ENCODE peak calls at places on chromosomes 4 and X, in ten cellular contexts. One of them, this sample, is unnamed.
A peak's percentile ranks its signal among the peaks of the same experiment; 100 is the strongest.

GRCh38 chr4:188032170-188032569 is 36.6 kb downstream of the ZFP42 start:
- DNase-seq in stomach: no peak
- DNase-seq in transverse colon: no peak
- DNase-seq in lower leg skin: no peak
- DNase-seq in suprapubic skin: no peak
- DNase-seq in right lobe of liver: no peak
- DNase-seq in ovary: no peak
- DNase-seq in Peyer's patch: no peak
- DNase-seq in vagina: no peak
- DNase-seq in heart left ventricle: no peak
- DNase-seq in this sample: no peak

GRCh38 chrX:4240541-4241194 is 527.2 kb upstream of the PRKX start:
- DNase-seq in lower leg skin: no peak
- DNase-seq in transverse colon: no peak
- DNase-seq in right lobe of liver: no peak
- DNase-seq in ovary: no peak
- DNase-seq in vagina: no peak
- DNase-seq in heart left ventricle: no peak
- DNase-seq in suprapubic skin: no peak
- DNase-seq in stomach: no peak
- DNase-seq in Peyer's patch: no peak
- DNase-seq in this sample: no peak

GRCh38 chr4:55358668-55359067 is 12.6 kb downstream of the SRD5A3 start:
- DNase-seq in lower leg skin: no peak
- DNase-seq in Peyer's patch: no peak
- DNase-seq in suprapubic skin: no peak
- DNase-seq in stomach: no peak
- DNase-seq in transverse colon: no peak
- DNase-seq in right lobe of liver: no peak
- DNase-seq in ovary: no peak
- DNase-seq in heart left ventricle: no peak
- DNase-seq in vagina: peak; percentile 83
- DNase-seq in this sample: no peak

GRCh38 chr4:159360549-159360948 is 257.7 kb downstream of the RAPGEF2 start:
- DNase-seq in vagina: no peak
- DNase-seq in heart left ventricle: no peak
- DNase-seq in suprapubic skin: no peak
- DNase-seq in transverse colon: no peak
- DNase-seq in Peyer's patch: no peak
- DNase-seq in ovary: no peak
- DNase-seq in stomach: no peak
- DNase-seq in lower leg skin: no peak
- DNase-seq in right lobe of liver: no peak
- DNase-seq in this sample: no peak

GRCh38 chr4:131091896-131092295 is 1995.9 kb downstream of the C4orf33 start:
- DNase-seq in lower leg skin: no peak
- DNase-seq in heart left ventricle: no peak
- DNase-seq in vagina: no peak
- DNase-seq in Peyer's patch: no peak
- DNase-seq in stomach: no peak
- DNase-seq in right lobe of liver: no peak
- DNase-seq in ovary: no peak
- DNase-seq in transverse colon: no peak
- DNase-seq in suprapubic skin: no peak
- DNase-seq in this sample: peak; percentile 5

GRCh38 chrX:16512401-16512776 is 137.6 kb upstream of the S100G start:
- DNase-seq in suprapubic skin: no peak
- DNase-seq in ovary: no peak
- DNase-seq in Peyer's patch: no peak
- DNase-seq in vagina: no peak
- DNase-seq in transverse colon: no peak
- DNase-seq in heart left ventricle: no peak
- DNase-seq in right lobe of liver: no peak
- DNase-seq in stomach: no peak
- DNase-seq in lower leg skin: no peak
- DNase-seq in this sample: no peak

GRCh38 chr4:34422472-34422871 is 1821.8 kb downstream of the ARAP2 start:
- DNase-seq in vagina: no peak
- DNase-seq in stomach: no peak
- DNase-seq in right lobe of liver: no peak
- DNase-seq in heart left ventricle: no peak
- DNase-seq in lower leg skin: no peak
- DNase-seq in ovary: no peak
- DNase-seq in Peyer's patch: no peak
- DNase-seq in transverse colon: no peak
- DNase-seq in suprapubic skin: no peak
- DNase-seq in this sample: no peak

GRCh38 chr4:89549907-89550306 is 242.3 kb upstream of the GPRIN3 start:
- DNase-seq in suprapubic skin: no peak
- DNase-seq in heart left ventricle: no peak
- DNase-seq in right lobe of liver: no peak
- DNase-seq in stomach: no peak
- DNase-seq in ovary: no peak
- DNase-seq in vagina: no peak
- DNase-seq in lower leg skin: no peak
- DNase-seq in Peyer's patch: no peak
- DNase-seq in transverse colon: no peak
- DNase-seq in this sample: no peak

DNA sequence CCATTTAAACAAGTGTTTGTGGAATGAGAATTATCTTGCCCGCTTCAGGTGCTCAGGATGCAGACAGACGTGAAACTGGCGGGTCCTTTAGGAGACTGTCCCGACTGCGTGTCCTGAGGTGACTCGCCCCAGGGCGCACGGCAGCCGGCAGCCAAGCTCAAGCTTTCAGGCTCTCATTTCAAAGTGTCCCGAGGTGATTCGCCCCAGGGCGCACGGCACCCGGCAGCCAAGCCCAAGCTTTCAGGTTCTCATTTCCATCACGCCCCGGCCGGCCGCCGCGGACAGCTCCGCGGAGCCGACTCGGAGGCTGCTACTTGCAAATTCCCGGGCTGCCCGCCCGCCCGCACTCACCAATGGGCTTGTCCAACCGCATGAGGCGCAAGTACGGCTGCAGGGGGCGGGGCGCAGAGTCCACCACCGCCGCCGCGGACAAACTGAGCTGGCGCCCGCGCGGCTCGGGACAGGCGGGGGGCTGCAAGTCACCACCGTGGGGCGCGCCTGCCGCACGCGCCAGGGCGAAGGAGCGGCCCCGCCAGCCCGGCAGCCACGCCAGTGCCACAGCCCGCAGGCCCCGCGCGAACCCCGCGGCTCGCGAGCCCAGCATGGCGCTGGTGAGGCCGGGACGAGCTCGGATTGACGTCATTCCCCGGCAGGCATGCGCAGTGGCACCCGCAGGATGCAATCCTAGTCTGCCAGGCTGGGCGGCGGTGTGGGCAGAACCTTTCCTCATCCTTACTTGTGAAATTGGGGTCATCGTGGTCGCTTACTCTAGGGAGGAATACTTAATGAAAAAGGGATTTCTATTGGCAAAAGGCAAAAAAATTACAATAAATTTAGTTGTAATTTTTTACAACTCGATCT is at the start of gene COQ2:
- DNase-seq in ovary: peak; percentile 98
- DNase-seq in stomach: peak; percentile 95
- DNase-seq in suprapubic skin: peak; percentile 98
- DNase-seq in right lobe of liver: peak; percentile 97
- DNase-seq in lower leg skin: peak; percentile 93
- DNase-seq in Peyer's patch: peak; percentile 95
- DNase-seq in heart left ventricle: peak; percentile 97
- DNase-seq in transverse colon: peak; percentile 97
- DNase-seq in vagina: peak; percentile 95
- DNase-seq in this sample: peak; percentile 96
- TF ChIP-seq POLR2A in ovary: peak; percentile 75
- TF ChIP-seq POLR2A in stomach: no peak
- TF ChIP-seq POLR2A in suprapubic skin: no peak
- TF ChIP-seq POLR2A in right lobe of liver: peak; percentile 85
- TF ChIP-seq POLR2A in lower leg skin: no peak
- TF ChIP-seq POLR2A in Peyer's patch: peak; percentile 73
- TF ChIP-seq POLR2A in heart left ventricle: no peak
- TF ChIP-seq POLR2A in transverse colon: peak; percentile 53
- TF ChIP-seq POLR2A in vagina: no peak
- TF ChIP-seq POLR2A in this sample: peak; percentile 93

DNA sequence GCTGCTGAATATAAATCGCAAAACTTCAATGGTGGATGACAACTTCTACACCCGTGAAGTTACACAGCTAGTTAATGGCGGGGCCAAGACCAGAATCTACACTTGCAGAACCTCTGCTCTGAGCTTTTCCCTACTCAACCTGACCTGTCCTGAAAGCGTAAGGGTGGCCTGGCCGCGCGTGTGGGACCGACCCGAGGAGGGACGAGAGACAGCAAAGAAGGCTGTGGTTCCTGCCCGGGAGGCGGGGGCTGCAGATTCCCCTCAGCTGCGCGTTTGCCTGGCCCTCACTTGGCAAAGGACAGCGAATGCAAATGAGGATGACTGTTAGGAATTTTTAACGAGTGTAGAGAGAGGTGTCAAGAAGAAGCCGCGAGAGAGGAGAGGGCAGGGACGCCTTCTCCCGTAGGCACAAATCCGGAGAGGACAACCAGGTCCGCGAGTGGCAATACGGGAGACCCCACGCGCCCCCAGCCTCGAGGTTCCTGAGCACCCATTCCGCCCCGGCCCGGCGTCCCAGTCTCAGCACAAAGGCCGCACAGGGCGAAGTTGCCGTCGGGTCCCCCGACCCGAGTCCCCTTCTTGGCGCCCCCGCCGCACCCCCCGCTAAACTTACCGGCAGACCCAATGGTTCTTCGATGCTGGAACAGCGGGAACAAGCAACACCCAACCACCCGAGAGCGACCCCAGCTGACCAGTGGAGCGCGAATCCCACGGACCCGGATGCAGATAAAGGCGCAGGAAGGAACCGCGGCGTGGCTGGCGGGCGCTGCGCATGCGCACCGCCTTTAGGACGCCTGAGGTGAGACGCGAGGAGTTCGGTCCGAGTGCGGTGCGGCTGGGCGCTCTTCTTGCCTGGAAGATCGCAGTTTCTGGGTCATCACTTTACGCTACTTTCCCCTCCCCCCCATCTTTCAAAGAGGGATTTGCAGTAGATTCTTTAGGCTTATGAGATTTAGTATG is at the start of gene GNPDA2:
- DNase-seq in right lobe of liver: peak; percentile 90
- DNase-seq in vagina: peak; percentile 91
- DNase-seq in suprapubic skin: peak; percentile 90
- DNase-seq in ovary: peak; percentile 90
- DNase-seq in stomach: peak; percentile 91
- DNase-seq in Peyer's patch: peak; percentile 86
- DNase-seq in lower leg skin: peak; percentile 83
- DNase-seq in heart left ventricle: peak; percentile 95
- DNase-seq in transverse colon: peak; percentile 90
- DNase-seq in this sample: peak; percentile 93
- TF ChIP-seq POLR2A in right lobe of liver: peak; percentile 45
- TF ChIP-seq POLR2A in vagina: no peak
- TF ChIP-seq POLR2A in suprapubic skin: no peak
- TF ChIP-seq POLR2A in ovary: peak; percentile 40
- TF ChIP-seq POLR2A in stomach: no peak
- TF ChIP-seq POLR2A in Peyer's patch: no peak
- TF ChIP-seq POLR2A in lower leg skin: no peak
- TF ChIP-seq POLR2A in heart left ventricle: no peak
- TF ChIP-seq POLR2A in transverse colon: peak; percentile 39
- TF ChIP-seq POLR2A in this sample: peak; percentile 83

GRCh38 chr4:102345795-102346100 is 466 bp upstream of the SLC39A8 start:
- DNase-seq in right lobe of liver: no peak
- DNase-seq in suprapubic skin: no peak
- DNase-seq in Peyer's patch: no peak
- DNase-seq in vagina: no peak
- DNase-seq in heart left ventricle: peak; percentile 34
- DNase-seq in stomach: no peak
- DNase-seq in lower leg skin: no peak
- DNase-seq in ovary: no peak
- DNase-seq in transverse colon: no peak
- DNase-seq in this sample: no peak

GRCh38 chr4:102342404-102343074 is 2.7 kb downstream of the SLC39A8 start:
- DNase-seq in vagina: no peak
- DNase-seq in Peyer's patch: no peak
- DNase-seq in ovary: no peak
- DNase-seq in lower leg skin: no peak
- DNase-seq in stomach: no peak
- DNase-seq in transverse colon: no peak
- DNase-seq in heart left ventricle: no peak
- DNase-seq in suprapubic skin: no peak
- DNase-seq in right lobe of liver: no peak
- DNase-seq in this sample: peak; percentile 91

GRCh38 chr4:102343964-102344519 is 1.2 kb downstream of the SLC39A8 start:
- DNase-seq in ovary: no peak
- DNase-seq in heart left ventricle: no peak
- DNase-seq in transverse colon: no peak
- DNase-seq in suprapubic skin: no peak
- DNase-seq in vagina: no peak
- DNase-seq in stomach: no peak
- DNase-seq in lower leg skin: no peak
- DNase-seq in Peyer's patch: no peak
- DNase-seq in right lobe of liver: no peak
- DNase-seq in this sample: peak; percentile 89

GRCh38 chr4:102344520-102344954 is 745 bp downstream of the SLC39A8 start:
- DNase-seq in lower leg skin: peak; percentile 33
- DNase-seq in transverse colon: peak; percentile 71
- DNase-seq in ovary: peak; percentile 66
- DNase-seq in right lobe of liver: peak; percentile 89
- DNase-seq in suprapubic skin: peak; percentile 77
- DNase-seq in vagina: no peak
- DNase-seq in heart left ventricle: peak; percentile 57
- DNase-seq in stomach: peak; percentile 58
- DNase-seq in Peyer's patch: peak; percentile 62
- DNase-seq in this sample: peak; percentile 95

DNA sequence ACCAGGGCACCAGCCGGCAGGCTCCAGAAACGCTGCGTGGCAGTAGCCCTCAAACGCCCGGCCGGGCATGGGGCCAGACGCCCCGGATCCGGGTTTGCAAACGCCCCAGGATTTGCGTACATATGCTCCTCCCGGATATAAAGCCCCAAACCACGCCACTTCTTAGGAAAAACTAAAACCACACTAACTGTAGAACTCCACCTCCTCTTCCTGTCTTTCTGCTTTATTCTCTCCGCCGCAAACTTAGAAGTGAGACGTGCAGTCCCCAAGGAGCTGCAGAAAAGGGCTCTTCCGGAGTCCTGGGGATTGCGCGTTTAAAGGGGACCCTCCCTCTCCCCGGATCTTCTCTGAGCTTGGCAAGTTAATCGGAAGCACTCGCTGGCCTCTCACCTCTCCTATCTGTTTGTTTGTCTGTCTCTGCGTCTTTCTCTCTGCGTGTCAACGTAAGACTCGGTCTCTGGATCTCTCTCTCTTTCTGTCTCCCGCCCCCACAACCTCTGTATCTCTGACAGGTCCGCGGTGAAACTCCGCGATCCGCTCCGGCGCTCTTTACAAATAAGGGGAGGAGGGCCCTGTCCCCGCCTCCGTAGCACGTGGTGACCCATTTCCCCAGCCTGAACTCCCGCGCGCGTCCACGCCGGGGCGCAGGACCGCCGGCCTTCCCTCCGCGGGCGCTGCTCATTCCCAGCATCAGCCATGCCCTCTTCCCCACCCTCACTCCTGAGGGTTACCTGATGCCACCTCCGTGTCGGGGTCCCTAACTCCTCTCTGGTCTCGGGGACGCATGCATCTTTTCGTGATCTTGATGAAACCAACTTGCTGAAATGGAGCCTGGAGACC is at the start of gene SLC39A8:
- DNase-seq in ovary: peak; percentile 84
- DNase-seq in stomach: peak; percentile 82
- DNase-seq in heart left ventricle: peak; percentile 81
- DNase-seq in vagina: peak; percentile 93
- DNase-seq in transverse colon: peak; percentile 93
- DNase-seq in suprapubic skin: peak; percentile 92
- DNase-seq in Peyer's patch: peak; percentile 92
- DNase-seq in lower leg skin: peak; percentile 81
- DNase-seq in right lobe of liver: peak; percentile 94
- DNase-seq in this sample: peak; percentile 92
- TF ChIP-seq POLR2A in ovary: peak; percentile 70
- TF ChIP-seq POLR2A in stomach: no peak
- TF ChIP-seq POLR2A in heart left ventricle: no peak
- TF ChIP-seq POLR2A in vagina: no peak
- TF ChIP-seq POLR2A in transverse colon: peak; percentile 85
- TF ChIP-seq POLR2A in suprapubic skin: no peak
- TF ChIP-seq POLR2A in Peyer's patch: peak; percentile 40
- TF ChIP-seq POLR2A in lower leg skin: no peak
- TF ChIP-seq POLR2A in right lobe of liver: peak; percentile 86
- TF ChIP-seq POLR2A in this sample: peak; percentile 88

GRCh38 chr4:77599378-77599777 is 6.2 kb upstream of the CXCL13 start:
- DNase-seq in right lobe of liver: no peak
- DNase-seq in suprapubic skin: no peak
- DNase-seq in lower leg skin: no peak
- DNase-seq in vagina: no peak
- DNase-seq in stomach: peak; percentile 28
- DNase-seq in ovary: no peak
- DNase-seq in heart left ventricle: no peak
- DNase-seq in transverse colon: no peak
- DNase-seq in Peyer's patch: no peak
- DNase-seq in this sample: peak; percentile 16
- TF ChIP-seq POLR2A in right lobe of liver: no peak
- TF ChIP-seq POLR2A in suprapubic skin: no peak
- TF ChIP-seq POLR2A in lower leg skin: no peak
- TF ChIP-seq POLR2A in vagina: no peak
- TF ChIP-seq POLR2A in stomach: no peak
- TF ChIP-seq POLR2A in ovary: no peak
- TF ChIP-seq POLR2A in heart left ventricle: no peak
- TF ChIP-seq POLR2A in transverse colon: no peak
- TF ChIP-seq POLR2A in Peyer's patch: no peak
- TF ChIP-seq POLR2A in this sample: no peak